ENCODE peak calls at places on chromosomes 1 and 21, in four cellular contexts. T is right atrium auricular region, Y is nephron progenitor cell, X is WTC11. R is an unnamed sample.

GRCh38 chr21:39313042-39313456 is 383 bp downstream of the BRWD1 start:
- DNase-seq in T (no peak), Y (peak), X (peak), R (peak)

GRCh38 chr1:214472362-214472761 is 79.0 kb downstream of the PTPN14 start:
- DNase-seq in T (no peak), Y (no peak), X (no peak), R (no peak)

GRCh38 chr1:184296466-184297243 is 90.2 kb upstream of the C1orf21 start:
- DNase-seq in T (peak), Y (no peak), X (no peak), R (peak)

GRCh38 chr1:9842781-9843575 is 19.2 kb upstream of the CLSTN1 start:
- DNase-seq in T (no peak), Y (no peak), X (no peak), R (no peak)

GRCh38 chr1:21607549-21608529 is 61.3 kb downstream of the RAP1GAP start:
- DNase-seq in T (peak), Y (peak), X (peak), R (peak)

GRCh38 chr1:4022715-4023114 is 122.6 kb upstream of the C1orf174 start:
- DNase-seq in T (peak), Y (no peak), X (no peak), R (no peak)

GRCh38 chr21:45906859-45907258 is 74.7 kb upstream of the COL6A1 start:
- DNase-seq in T (no peak), Y (no peak), X (no peak), R (no peak)

GRCh38 chr21:21624674-21625073 is 626.5 kb downstream of the NCAM2 start:
- DNase-seq in T (no peak), Y (no peak), X (no peak), R (no peak)

GRCh38 chr1:196660912-196661311 is 9.1 kb downstream of the CFH start:
- DNase-seq in T (no peak), Y (peak), X (no peak), R (no peak)

GRCh38 chr1:66728021-66728420 is 24.2 kb upstream of the DYNLT5 start:
- DNase-seq in T (no peak), Y (no peak), X (no peak), R (no peak)

GRCh38 chr1:155272466-155273133 is 704 bp downstream of the CLK2 start:
- DNase-seq in T (no peak), Y (no peak), X (no peak), R (no peak)

GRCh38 chr1:117059334-117059677 is 820 bp upstream of the TTF2 start:
- DNase-seq in T (no peak), Y (no peak), X (peak), R (no peak)

GRCh38 chr1:199549424-199549823 is 478.1 kb upstream of the NR5A2 start:
- DNase-seq in T (no peak), Y (no peak), X (no peak), R (no peak)

GRCh38 chr1:3803905-3804626 is 7.8 kb upstream of the LRRC47 start:
- DNase-seq in T (no peak), Y (no peak), X (no peak), R (no peak)

GRCh38 chr1:178232949-178233348 is 139.0 kb downstream of the RASAL2 start:
- DNase-seq in T (no peak), Y (no peak), X (no peak), R (no peak)

GRCh38 chr1:24231701-24232100 is 44.6 kb upstream of the IFNLR1 start:
- DNase-seq in T (no peak), Y (no peak), X (no peak), R (no peak)

GRCh38 chr1:247468746-247469145 is 10.8 kb upstream of the OR2B11 start:
- DNase-seq in T (no peak), Y (no peak), X (no peak), R (no peak)

GRCh38 chr1:40820251-40820797 is 36.7 kb downstream of the KCNQ4 start:
- DNase-seq in T (no peak), Y (no peak), X (peak), R (no peak)
- TF ChIP-seq CTCF in T (no peak), Y (no peak), X (no peak), R (no peak)

GRCh38 chr1:81114191-81114590 is 686.5 kb upstream of the ADGRL2 start:
- DNase-seq in T (no peak), Y (no peak), X (no peak), R (no peak)
- TF ChIP-seq CTCF in T (no peak), Y (no peak), X (no peak), R (no peak)

GRCh38 chr21:41169701-41170100 is 1.7 kb downstream of the BACE2 start:
- DNase-seq in T (no peak), Y (no peak), X (no peak), R (no peak)

GRCh38 chr21:41168391-41169257 is 664 bp downstream of the BACE2 start:
- DNase-seq in T (peak), Y (peak), X (peak), R (peak)

GRCh38 chr21:41167348-41168342 is at the start of gene BACE2:
- DNase-seq in T (peak), Y (peak), X (peak), R (peak)

GRCh38 chr21:41170442-41170841 is 2.5 kb downstream of the BACE2 start:
- DNase-seq in T (no peak), Y (peak), X (peak), R (no peak)

GRCh38 chr21:41169258-41169576 is 1.3 kb downstream of the BACE2 start:
- DNase-seq in T (no peak), Y (no peak), X (no peak), R (no peak)
- TF ChIP-seq CTCF in T (no peak), Y (no peak), X (no peak), R (no peak)

GRCh38 chr1:119781434-119782210 is 12.9 kb upstream of the HMGCS2 start:
- DNase-seq in T (no peak), Y (no peak), X (no peak), R (no peak)
- TF ChIP-seq CTCF in T (no peak), Y (no peak), X (no peak), R (no peak)

DNA sequence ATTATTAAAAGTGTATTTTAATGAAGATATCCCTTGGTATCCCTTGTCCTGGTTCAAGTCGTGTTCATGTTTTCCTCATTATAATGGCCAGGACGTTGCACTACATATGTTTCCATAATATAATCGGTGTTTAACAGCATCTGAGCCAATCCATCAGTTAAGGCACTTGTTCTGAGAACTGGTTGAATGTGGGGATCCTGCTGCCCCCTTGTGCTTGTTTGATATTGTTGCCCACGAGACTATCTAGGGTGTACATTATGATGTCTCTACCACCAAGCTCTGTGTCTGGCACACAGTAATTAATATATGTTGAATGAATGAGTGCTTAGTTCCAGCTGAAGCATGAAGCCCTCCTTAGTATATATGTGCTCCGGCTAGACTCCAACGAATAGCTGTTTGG is 193.0 kb downstream of the CACNA1E start:
- DNase-seq in T (no peak), Y (peak), X (peak), R (no peak)
- TF ChIP-seq CTCF in T (peak), Y (peak), X (no peak), R (no peak)